ENCODE peak calls at places on chromosomes 3 and 15, in four cellular contexts. D is H1, A is mesendoderm, H is IMR-90. Y is an unnamed sample.

GRCh38 chr3:34956511-34956910 is 682.8 kb upstream of the ARPP21 start:
- DNase-seq in D (no peak), H (no peak), A (no peak), Y (no peak)

GRCh38 chr3:187808466-187809291 is 63.4 kb upstream of the BCL6 start:
- DNase-seq in D (no peak), A (no peak), H (no peak), Y (no peak)

GRCh38 chr15:100722551-100723322 is 120.3 kb downstream of the ASB7 start:
- DNase-seq in H (no peak), A (no peak), D (no peak), Y (no peak)

GRCh38 chr3:152539191-152539764 is 270.5 kb downstream of the MBNL1 start:
- DNase-seq in A (peak), D (no peak), H (no peak), Y (no peak)

GRCh38 chr15:56795400-56795983 is 62.2 kb upstream of the ZNF280D start:
- DNase-seq in D (no peak), H (no peak), A (no peak), Y (no peak)

GRCh38 chr15:25244731-25245585 is 193.9 kb downstream of the UBE3A start:
- DNase-seq in H (no peak), D (no peak), A (no peak), Y (peak)

GRCh38 chr15:50425219-50425618 is 1.0 kb downstream of the USP8 start:
- DNase-seq in D (no peak), A (no peak), H (no peak), Y (no peak)

GRCh38 chr3:14482271-14482721 is 57.8 kb downstream of the GRIP2 start:
- DNase-seq in H (no peak), D (no peak), A (no peak), Y (no peak)

GRCh38 chr3:49924683-49925082 is 4.9 kb downstream of the MON1A start:
- DNase-seq in D (no peak), A (peak), H (peak), Y (no peak)

GRCh38 chr3:124627501-124627908 is 102.7 kb upstream of the UMPS start:
- DNase-seq in H (peak), A (peak), D (no peak), Y (no peak)

GRCh38 chr15:81948142-81948709 is 97.6 kb downstream of the MEX3B start:
- DNase-seq in A (no peak), H (no peak), D (no peak), Y (no peak)
- H4K5ac ChIP-seq in A (no peak), H (no peak), D (no peak), Y (no peak)

GRCh38 chr15:69451951-69452701 is 492 bp upstream of the RPLP1 start:
- DNase-seq in D (no peak), A (no peak), H (peak), Y (no peak)

GRCh38 chr15:69452702-69453513 is at the start of gene RPLP1:
- DNase-seq in A (peak), H (peak), D (peak), Y (peak)

GRCh38 chr15:69457304-69458280 is 5.0 kb downstream of the RPLP1 start:
- DNase-seq in A (peak), H (peak), D (no peak), Y (no peak)

GRCh38 chr15:69456208-69457166 is 3.9 kb downstream of the RPLP1 start:
- DNase-seq in H (no peak), A (no peak), D (no peak), Y (no peak)

GRCh38 chr15:69454953-69455352 is 2.3 kb downstream of the RPLP1 start:
- DNase-seq in D (no peak), H (no peak), A (no peak), Y (no peak)
- H3K27ac ChIP-seq in D (no peak), H (no peak), A (no peak), Y (no peak)

GRCh38 chr3:47410801-47411646 is 30.2 kb downstream of the PTPN23 start:
- DNase-seq in H (no peak), D (no peak), A (no peak), Y (no peak)
- H3K23ac ChIP-seq in H (no peak), D (no peak), A (no peak), Y (no peak)

GRCh38 chr3:58497074-58497473 is 5.2 kb downstream of the KCTD6 start:
- DNase-seq in A (peak), D (no peak), H (no peak), Y (no peak)
- H4K5ac ChIP-seq in A (no peak), D (no peak), H (no peak), Y (no peak)

GRCh38 chr15:70793694-70794093 is 30.3 kb upstream of the UACA start:
- DNase-seq in A (no peak), H (no peak), D (no peak), Y (no peak)

GRCh38 chr15:70792171-70792573 is 28.8 kb upstream of the UACA start:
- DNase-seq in D (no peak), A (no peak), H (peak), Y (no peak)

GRCh38 chr15:70796516-70797310 is 33.4 kb upstream of the UACA start:
- DNase-seq in A (no peak), D (no peak), H (no peak), Y (no peak)

GRCh38 chr15:70795311-70795665 is 31.9 kb upstream of the UACA start:
- DNase-seq in H (peak), D (no peak), A (no peak), Y (no peak)

DNA sequence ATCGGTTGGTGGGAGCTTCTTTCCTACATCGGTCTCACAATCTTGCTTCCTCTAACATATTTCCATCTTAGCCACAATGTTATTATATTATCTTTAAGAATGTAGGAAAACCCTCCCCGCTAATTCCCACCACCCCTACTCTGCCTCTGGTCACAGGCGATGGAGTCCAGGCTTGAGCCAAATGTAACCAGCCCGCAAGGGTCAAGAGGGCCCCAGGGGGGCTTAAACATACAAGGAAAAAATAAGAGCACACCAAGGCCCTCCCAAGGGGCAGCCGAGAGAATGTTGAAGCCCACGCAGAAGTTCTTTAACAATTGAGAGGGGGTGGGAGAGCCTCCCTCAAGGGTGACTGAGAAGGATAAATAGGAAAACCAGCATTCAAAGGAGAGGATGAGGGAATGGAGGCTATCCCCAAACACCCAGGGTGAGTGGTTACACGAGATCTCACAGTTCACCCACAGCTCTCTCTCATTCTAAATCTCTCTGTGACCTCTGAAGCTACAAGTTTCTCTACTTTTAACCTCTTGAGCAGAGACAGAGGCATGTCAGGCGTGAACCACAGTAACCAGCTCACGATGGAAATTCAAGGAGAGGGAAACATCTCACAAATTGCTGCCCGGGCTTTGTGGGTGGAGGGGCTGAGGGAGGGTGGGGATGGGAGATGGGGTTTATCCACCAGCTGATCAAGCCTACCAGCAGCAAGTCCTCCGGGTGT is 31.4 kb upstream of the UACA start:
- DNase-seq in H (peak), A (no peak), D (no peak), Y (no peak)
- H3K27ac ChIP-seq in H (peak), A (no peak), D (no peak), Y (no peak)

GRCh38 chr3:172042136-172042535 is 2.8 kb downstream of the FNDC3B start:
- DNase-seq in A (no peak), D (no peak), H (no peak), Y (no peak)

GRCh38 chr3:172040976-172041963 is 1.9 kb downstream of the FNDC3B start:
- DNase-seq in A (peak), D (no peak), H (peak), Y (no peak)

GRCh38 chr3:172040078-172040975 is 949 bp downstream of the FNDC3B start:
- DNase-seq in D (no peak), H (peak), A (peak), Y (peak)

GRCh38 chr3:172038823-172039222 is 555 bp upstream of the FNDC3B start:
- DNase-seq in H (peak), D (no peak), A (peak), Y (peak)

DNA sequence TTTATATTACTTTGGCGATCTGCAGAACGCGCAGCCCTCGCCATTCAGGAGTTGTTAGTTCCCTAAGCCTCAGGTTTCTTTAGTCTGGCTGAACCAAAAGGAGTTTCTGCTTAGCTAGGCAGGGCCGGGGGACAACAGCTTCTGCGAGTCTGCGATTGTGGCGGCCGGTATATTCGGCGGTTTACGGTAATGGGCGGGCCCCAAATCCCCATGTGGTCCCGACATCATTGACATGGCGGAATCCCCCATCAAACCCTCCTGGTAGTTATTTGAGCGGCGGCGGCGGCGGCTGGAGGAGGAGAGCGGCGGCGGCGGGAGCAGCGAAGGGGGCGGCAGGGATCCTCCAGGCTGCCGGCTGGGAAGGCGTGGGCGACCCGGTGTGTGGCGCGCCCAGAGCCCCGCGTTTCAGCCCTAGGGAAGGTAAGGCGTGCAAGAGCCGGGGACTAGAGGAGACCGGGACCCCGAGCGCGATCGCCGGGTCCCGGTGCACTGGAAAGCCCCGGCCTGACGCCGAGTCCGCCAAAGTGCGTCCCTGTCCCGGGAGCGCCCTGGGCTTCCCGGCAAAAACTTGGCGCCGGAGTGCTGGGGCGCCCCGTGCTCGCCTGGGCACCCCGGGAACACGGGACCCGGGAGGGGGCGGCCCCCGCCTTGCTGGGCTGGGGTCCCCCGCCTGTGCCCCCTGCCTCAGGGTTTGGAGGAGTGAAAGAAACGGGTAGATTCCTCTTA is at the start of gene FNDC3B:
- DNase-seq in A (peak), D (peak), H (peak), Y (peak)
- H3K23ac ChIP-seq in A (peak), D (no peak), H (peak), Y (no peak)

GRCh38 chr3:190863119-190863465 is 598 bp upstream of the GMNC start:
- DNase-seq in D (no peak), A (no peak), H (no peak), Y (no peak)

GRCh38 chr3:190865419-190865818 is 2.9 kb upstream of the GMNC start:
- DNase-seq in H (no peak), A (no peak), D (no peak), Y (no peak)

GRCh38 chr3:190864002-190864401 is 1.5 kb upstream of the GMNC start:
- DNase-seq in H (no peak), D (no peak), A (no peak), Y (no peak)

GRCh38 chr3:190862209-190863118 is at the start of gene GMNC:
- DNase-seq in D (no peak), H (peak), A (peak), Y (peak)

GRCh38 chr3:190865828-190866227 is 3.3 kb upstream of the GMNC start:
- DNase-seq in A (no peak), D (no peak), H (no peak), Y (no peak)
- H4K5ac ChIP-seq in A (no peak), D (no peak), H (no peak), Y (no peak)

DNA sequence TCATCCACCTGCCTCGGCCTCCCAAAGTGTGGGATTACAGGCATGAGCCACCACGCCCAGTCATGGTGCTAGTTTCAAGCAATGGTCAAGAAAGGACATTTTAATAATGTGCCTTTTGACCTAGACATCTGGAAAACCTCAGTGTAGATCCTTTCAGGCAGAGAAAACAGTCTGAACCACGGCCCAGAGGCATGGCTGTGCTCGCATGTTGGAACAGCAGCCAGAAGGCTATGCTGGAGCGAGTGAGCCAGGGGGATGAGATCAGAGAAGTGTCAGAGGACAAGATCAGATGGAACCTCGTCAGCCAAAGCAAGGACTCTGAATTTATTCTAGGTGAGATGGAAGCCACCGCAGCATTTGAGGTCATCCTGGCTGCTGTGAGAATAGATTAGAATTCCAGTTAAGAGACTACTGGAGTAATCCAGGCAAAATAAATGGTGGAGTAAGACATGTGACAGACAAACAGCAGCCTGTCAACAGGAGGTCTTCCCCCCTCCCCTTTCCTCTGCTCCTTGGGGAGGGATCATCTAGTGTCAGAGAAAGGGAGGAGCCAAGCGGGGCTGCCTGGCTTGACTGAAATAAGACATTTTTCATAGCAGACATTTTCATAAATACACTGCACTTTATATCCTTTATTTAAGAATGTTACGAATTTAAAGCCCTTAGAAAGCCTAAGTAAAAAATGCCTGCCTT is 40.5 kb upstream of the ACKR4 start:
- DNase-seq in A (peak), D (no peak), H (no peak), Y (no peak)
- H3K27ac ChIP-seq in A (no peak), D (no peak), H (no peak), Y (no peak)

GRCh38 chr15:52018693-52019393 is at the start of gene MAPK6:
- DNase-seq in D (peak), H (peak), A (peak), Y (peak)
- H3K23ac ChIP-seq in D (no peak), H (peak), A (no peak), Y (no peak)

DNA sequence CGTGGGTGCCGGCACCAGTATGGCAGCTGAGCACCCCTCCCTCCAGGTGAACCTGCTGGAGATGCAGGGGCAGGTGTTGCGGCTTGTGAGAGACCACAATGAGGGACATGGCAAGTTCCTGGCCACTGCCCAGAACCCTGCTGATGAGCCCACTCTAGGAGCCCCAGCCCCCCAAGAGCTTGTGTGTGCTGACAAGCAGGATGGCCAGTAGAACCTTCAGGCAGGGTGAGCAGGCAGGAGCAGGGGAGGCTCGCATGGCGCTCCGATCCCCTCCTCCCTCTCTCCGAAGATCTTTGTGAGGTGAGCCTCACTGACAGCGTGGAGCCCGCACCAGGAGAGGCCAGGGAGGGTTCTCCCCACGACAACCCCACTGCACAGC is 29.8 kb downstream of the NGRN start:
- DNase-seq in H (no peak), A (no peak), D (no peak), Y (no peak)
- H4K5ac ChIP-seq in H (no peak), A (no peak), D (no peak), Y (no peak)